ENCODE peak calls at places on chromosomes 4 and X, in seven cellular contexts. P is HCT116, X is IMR-90, W is A549, J is GM12878, R is K562, V is HepG2. K is an unnamed sample.
A peak's percentile ranks its signal among the peaks of the same experiment; 100 is the strongest.

GRCh38 chrX:1453390-1453783 is 678 bp upstream of the ASMTL start:
- DNase-seq in V (no peak), P (no peak), X (no peak), W (peak; percentile 60), J (no peak), R (no peak), K (no peak)

GRCh38 chr4:174713821-174714220 is 115.2 kb downstream of the GLRA3 start:
- DNase-seq in R (no peak), X (no peak), P (no peak), J (no peak), W (no peak), V (no peak), K (no peak)

GRCh38 chr4:128512767-128513322 is 225.2 kb upstream of the PGRMC2 start:
- DNase-seq in X (no peak), P (no peak), V (no peak), W (no peak), J (no peak), R (no peak), K (no peak)

GRCh38 chr4:26609868-26610267 is 26.0 kb downstream of the TBC1D19 start:
- DNase-seq in R (no peak), X (no peak), P (no peak), J (no peak), W (no peak), V (no peak), K (no peak)

GRCh38 chr4:2083826-2084160 is 24.7 kb downstream of the NAT8L start:
- DNase-seq in V (no peak), R (no peak), W (no peak), X (no peak), P (no peak), J (no peak), K (no peak)

GRCh38 chr4:164621886-164622521 is 131.9 kb upstream of the SMIM31 start:
- DNase-seq in W (no peak), J (no peak), R (no peak), P (no peak), V (no peak), X (no peak), K (no peak)

GRCh38 chr4:3436798-3437581 is 4.8 kb upstream of the HGFAC start:
- DNase-seq in V (no peak), J (peak; percentile 4), X (peak; percentile 35), W (peak; percentile 71), R (no peak), P (peak; percentile 62), K (no peak)

GRCh38 chr4:121484633-121485032 is 103.8 kb upstream of the QRFPR start:
- DNase-seq in R (peak; percentile 36), J (no peak), W (peak; percentile 3), X (peak; percentile 66), P (peak; percentile 29), V (peak; percentile 36), K (no peak)

GRCh38 chr4:59393780-59394179 is 1806.3 kb upstream of the ADGRL3 start:
- DNase-seq in J (no peak), X (no peak), R (no peak), P (no peak), V (no peak), W (no peak), K (no peak)

GRCh38 chr4:123055943-123056342 is 133.5 kb upstream of the NUDT6 start:
- DNase-seq in V (no peak), J (no peak), R (no peak), W (no peak), P (no peak), X (peak; percentile 24), K (no peak)

GRCh38 chr4:7803992-7804758 is 135.5 kb downstream of the AFAP1 start:
- DNase-seq in W (peak; percentile 78), V (peak; percentile 62), X (peak; percentile 80), P (peak; percentile 39), R (peak; percentile 82), J (no peak), K (peak; percentile 61)

GRCh38 chr4:190121759-190122158 is 51.8 kb upstream of the DUX4 start:
- DNase-seq in V (no peak), J (no peak), P (no peak), X (no peak), W (no peak), R (no peak), K (no peak)

GRCh38 chr4:37653601-37654000 is 32.6 kb downstream of the RELL1 start:
- DNase-seq in W (no peak), V (no peak), P (no peak), R (no peak), X (no peak), J (no peak), K (no peak)

GRCh38 chrX:108163333-108164082 is 71.9 kb downstream of the ATG4A start:
- DNase-seq in R (no peak), J (no peak), W (no peak), X (no peak), V (no peak), P (no peak), K (no peak)

GRCh38 chrX:129956765-129957164 is 25.7 kb upstream of the BCORL1 start:
- DNase-seq in W (no peak), R (no peak), J (no peak), X (no peak), P (no peak), V (no peak), K (no peak)

GRCh38 chrX:129958814-129959492 is 23.5 kb upstream of the BCORL1 start:
- DNase-seq in R (no peak), J (no peak), P (no peak), W (no peak), V (no peak), X (peak; percentile 24), K (no peak)

GRCh38 chrX:129956145-129956544 is 26.3 kb upstream of the BCORL1 start:
- DNase-seq in W (no peak), V (no peak), R (no peak), P (no peak), X (no peak), J (no peak), K (no peak)

GRCh38 chrX:129955682-129956081 is 26.8 kb upstream of the BCORL1 start:
- DNase-seq in W (no peak), R (no peak), V (no peak), X (no peak), P (no peak), J (no peak), K (no peak)

DNA sequence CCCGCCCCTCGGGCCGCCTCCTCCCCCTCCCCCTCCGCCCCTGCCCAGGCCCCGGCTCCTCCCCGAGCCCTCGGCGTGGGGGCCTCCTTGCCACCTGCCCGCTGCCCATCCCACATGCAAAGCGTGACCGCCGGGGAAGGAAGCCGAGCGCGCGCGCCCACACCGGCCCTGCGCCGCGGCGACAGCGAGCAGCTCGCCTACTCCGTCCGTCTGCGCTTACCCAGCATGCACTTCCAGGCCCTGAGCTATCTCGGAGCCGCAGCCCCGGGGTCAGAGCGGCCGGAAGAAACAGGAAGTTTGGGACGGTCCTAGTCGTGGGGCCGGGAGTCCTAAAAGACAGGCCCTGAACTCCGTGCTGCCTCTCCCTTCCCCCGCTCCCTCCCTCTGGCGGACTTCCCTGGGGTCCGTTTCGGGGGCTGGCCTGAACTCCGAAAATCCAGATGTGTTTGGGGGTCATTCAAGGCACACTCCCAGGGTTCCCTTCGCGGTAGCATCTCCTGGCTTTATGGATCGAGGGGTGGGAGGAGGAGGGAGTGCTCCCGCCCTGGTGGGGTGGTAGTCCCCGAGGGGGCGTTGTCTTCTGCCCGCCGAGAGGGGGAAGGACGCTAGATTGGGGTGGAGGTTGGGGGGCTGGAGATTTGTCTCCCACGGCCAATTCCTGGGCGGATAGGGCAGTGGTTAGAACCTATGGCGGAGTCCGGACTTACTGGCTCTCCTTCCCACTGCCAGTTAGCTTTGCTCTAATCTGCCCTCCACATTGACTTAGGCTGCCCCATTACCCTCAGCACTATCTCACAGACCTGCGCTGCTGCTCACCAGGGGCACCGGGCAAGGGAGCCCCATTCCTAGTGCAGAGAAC is 25.0 kb upstream of the BCORL1 start:
- DNase-seq in W (peak; percentile 84), P (peak; percentile 15), X (peak; percentile 16), R (peak; percentile 90), V (no peak), J (peak; percentile 34), K (no peak)
- TF ChIP-seq CEBPB in W (no peak), P (no peak), X (no peak), R (no peak), V (no peak), J (no peak), K (no peak)

DNA sequence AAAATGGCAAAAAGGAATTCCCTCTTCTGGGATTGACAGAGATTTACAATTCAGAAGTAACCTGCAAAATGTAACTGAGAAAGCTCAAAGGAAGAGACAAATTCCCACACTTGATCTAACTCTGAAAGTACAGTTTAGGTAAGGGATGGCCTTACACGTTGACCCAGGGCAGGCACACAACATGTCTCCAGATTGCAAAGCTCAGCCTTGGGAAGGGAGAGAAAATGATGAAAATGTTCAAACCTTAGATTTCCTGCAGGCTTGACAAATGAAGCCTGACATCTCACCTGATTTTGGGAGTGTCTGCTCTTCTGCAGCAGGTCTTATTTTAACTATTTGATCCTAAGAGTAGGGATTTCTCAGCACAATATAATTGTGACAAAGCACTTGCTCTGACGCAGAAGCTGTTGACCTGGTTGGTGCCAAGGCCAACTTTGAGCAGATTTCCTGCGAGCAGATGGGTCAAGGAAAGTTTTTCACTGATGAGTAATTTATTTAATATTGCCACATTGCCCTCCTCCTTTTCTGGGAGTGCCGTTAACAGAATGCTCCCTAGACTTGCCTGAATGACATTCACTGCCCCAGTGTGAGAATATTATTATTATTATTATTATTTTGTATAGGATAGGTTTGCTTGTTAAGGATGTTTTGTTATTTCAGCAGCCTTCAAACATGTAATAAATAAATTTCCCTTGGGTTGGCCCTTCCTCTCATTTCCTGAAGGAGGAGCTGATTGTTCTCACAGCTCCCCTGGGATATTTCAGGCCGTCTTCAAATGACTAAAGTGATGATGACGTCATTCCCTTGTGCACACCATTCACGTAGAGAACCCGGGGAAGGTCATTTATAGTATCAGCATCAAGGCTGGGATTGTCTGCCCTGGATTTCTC is 157.1 kb downstream of the VEGFC start:
- DNase-seq in V (no peak), R (no peak), X (peak; percentile 90), P (no peak), W (peak; percentile 80), J (no peak), K (no peak)
- TF ChIP-seq CEBPB in V (no peak), R (no peak), X (peak; percentile 67), P (no peak), W (peak; percentile 92), J (no peak), K (no peak)

DNA sequence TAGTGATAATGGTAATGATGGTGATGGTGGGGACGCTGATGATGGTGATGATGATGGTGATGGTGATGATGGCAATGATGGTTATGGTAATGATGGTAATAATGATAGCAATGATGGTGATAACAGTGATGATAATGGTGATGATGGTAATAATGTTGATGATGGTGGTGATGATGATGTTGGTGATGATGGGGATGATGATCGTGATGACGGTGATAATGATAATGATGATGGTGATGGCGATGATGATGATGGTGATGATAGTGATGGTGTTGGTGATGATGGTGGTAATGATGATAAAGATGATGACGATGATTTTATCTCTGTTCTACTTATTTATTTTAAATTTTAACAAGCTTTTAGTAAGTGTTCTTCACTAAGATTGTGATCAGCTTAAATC is 480.1 kb upstream of the PRKX start:
- DNase-seq in R (no peak), P (no peak), V (no peak), W (no peak), X (no peak), J (no peak), K (no peak)
- TF ChIP-seq CEBPB in R (no peak), P (no peak), V (no peak), W (no peak), X (no peak), J (no peak), K (no peak)

DNA sequence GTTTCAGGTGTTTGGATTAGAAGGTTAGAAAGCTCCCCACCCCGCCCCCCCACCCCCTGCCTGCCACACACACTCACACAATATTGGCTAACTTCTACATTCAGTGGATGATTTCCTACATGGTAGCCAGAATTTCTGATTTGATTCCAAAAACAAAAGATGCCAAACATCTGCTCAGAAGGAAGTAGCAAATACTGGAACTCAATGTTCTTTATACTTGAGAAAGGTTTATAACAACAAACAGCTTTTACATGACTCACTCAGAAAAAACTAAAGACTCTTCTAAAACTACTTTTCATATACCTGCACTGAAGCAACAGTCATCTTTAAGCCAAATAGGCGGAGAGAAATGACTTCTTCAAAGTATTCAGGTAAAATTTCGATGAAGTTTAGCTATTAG is 750.5 kb upstream of the POU3F4 start:
- DNase-seq in P (no peak), V (no peak), W (no peak), R (no peak), J (no peak), X (no peak), K (no peak)
- TF ChIP-seq CEBPB in P (no peak), V (no peak), W (no peak), R (no peak), J (no peak), X (no peak), K (no peak)

K was measured in H1.